ENCODE peak calls at places on chromosomes 2 and 18, in ten cellular contexts. B, Z, Y, I, C, K, H, D, S and G are unnamed samples.

GRCh38 chr2:953975-954686 is 3.5 kb downstream of the SNTG2 start:
- DNase-seq in B (peak; percentile 26), Z (no peak), Y (no peak), I (no peak), C (no peak), K (no peak), H (no peak), D (no peak), S (no peak), G (no peak)

GRCh38 chr2:69716555-69717120 is 25.3 kb upstream of the ANXA4 start:
- DNase-seq in B (peak; percentile 71), Z (no peak), Y (no peak), I (no peak), C (no peak), K (no peak), H (no peak), D (no peak), S (no peak), G (no peak)

GRCh38 chr18:44915661-44916060 is 235.0 kb downstream of the SETBP1 start:
- DNase-seq in B (no peak), Z (no peak), Y (no peak), I (no peak), C (no peak), K (no peak), H (no peak), D (no peak), S (no peak), G (no peak)

GRCh38 chr18:65753520-65753919 is 2.7 kb downstream of the CDH7 start:
- DNase-seq in B (no peak), Z (no peak), Y (no peak), I (no peak), C (no peak), K (peak; percentile 8), H (no peak), D (peak; percentile 11), S (no peak), G (no peak)

GRCh38 chr2:55618025-55618648 is 715 bp upstream of the PPP4R3B start:
- DNase-seq in B (peak; percentile 10), Z (no peak), Y (no peak), I (no peak), C (no peak), K (no peak), H (no peak), D (no peak), S (no peak), G (no peak)

GRCh38 chr2:11074246-11074820 is 80.9 kb upstream of the SLC66A3 start:
- DNase-seq in B (no peak), Z (no peak), Y (no peak), I (no peak), C (no peak), K (no peak), H (no peak), D (no peak), S (no peak), G (no peak)

GRCh38 chr2:228674155-228674554 is 492.7 kb upstream of the SPHKAP start:
- DNase-seq in B (no peak), Z (peak; percentile 19), Y (no peak), I (no peak), C (no peak), K (no peak), H (no peak), D (no peak), S (no peak), G (no peak)

GRCh38 chr2:109057686-109058085 is 68.7 kb upstream of the EDAR start:
- DNase-seq in B (no peak), Z (no peak), Y (no peak), I (no peak), C (no peak), K (no peak), H (no peak), D (no peak), S (no peak), G (no peak)

GRCh38 chr2:118814368-118814767 is 33.1 kb downstream of the EN1 start:
- DNase-seq in B (no peak), Z (no peak), Y (no peak), I (no peak), C (no peak), K (no peak), H (no peak), D (no peak), S (no peak), G (no peak)

GRCh38 chr18:10518595-10519273 is 7.1 kb upstream of the NAPG start:
- DNase-seq in B (peak; percentile 36), Z (peak; percentile 48), Y (no peak), I (peak; percentile 51), C (peak; percentile 79), K (peak; percentile 47), H (peak; percentile 83), D (peak; percentile 29), S (peak; percentile 56), G (peak; percentile 69)

GRCh38 chr2:29706171-29706690 is 215.2 kb downstream of the ALK start:
- DNase-seq in B (no peak), Z (no peak), Y (no peak), I (no peak), C (no peak), K (no peak), H (no peak), D (no peak), S (no peak), G (no peak)

GRCh38 chr2:24049485-24050021 is at the start of gene FKBP1B:
- DNase-seq in B (peak; percentile 45), Z (peak; percentile 21), Y (peak; percentile 41), I (peak; percentile 82), C (peak; percentile 48), K (peak; percentile 26), H (peak; percentile 72), D (peak; percentile 76), S (peak; percentile 63), G (peak; percentile 66)

DNA sequence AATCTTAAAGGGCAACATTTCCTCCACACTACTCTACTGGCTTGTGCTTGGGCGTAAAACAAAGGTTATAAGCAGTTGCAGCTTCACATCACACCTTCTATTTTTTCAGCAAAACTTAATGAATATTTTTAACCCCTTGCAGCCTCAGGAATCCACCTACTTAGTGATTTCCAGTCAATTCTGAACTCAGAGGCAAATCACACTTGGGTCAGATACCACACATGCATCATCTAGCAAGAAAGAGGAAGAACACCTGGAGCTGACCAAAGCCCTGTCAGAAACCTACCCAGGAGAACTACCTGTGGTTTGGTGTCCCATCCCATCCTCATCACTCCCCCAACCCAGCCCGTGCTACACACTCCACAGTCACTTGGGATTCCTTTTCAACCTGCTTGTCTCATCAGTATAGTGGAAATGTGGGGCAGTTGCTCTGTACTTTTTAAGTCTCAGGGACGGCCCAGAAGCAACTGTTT is 25.5 kb downstream of the PIAS2 start:
- DNase-seq in B (no peak), Z (no peak), Y (no peak), I (no peak), C (no peak), K (no peak), H (no peak), D (no peak), S (no peak), G (no peak)
- H3K9me3 ChIP-seq in B (peaks cover 4% of the 10 kb centered on the region), Z (peaks cover 24% of the 10 kb centered on the region), Y (peaks cover 10% of the 10 kb centered on the region), I (peaks cover 3% of the 10 kb centered on the region), C (no peaks in the 10 kb centered on the region), K (no peaks in the 10 kb centered on the region), H (no peaks in the 10 kb centered on the region), D (no peaks in the 10 kb centered on the region), S (peaks cover 4% of the 10 kb centered on the region), G (no peaks in the 10 kb centered on the region)

DNA sequence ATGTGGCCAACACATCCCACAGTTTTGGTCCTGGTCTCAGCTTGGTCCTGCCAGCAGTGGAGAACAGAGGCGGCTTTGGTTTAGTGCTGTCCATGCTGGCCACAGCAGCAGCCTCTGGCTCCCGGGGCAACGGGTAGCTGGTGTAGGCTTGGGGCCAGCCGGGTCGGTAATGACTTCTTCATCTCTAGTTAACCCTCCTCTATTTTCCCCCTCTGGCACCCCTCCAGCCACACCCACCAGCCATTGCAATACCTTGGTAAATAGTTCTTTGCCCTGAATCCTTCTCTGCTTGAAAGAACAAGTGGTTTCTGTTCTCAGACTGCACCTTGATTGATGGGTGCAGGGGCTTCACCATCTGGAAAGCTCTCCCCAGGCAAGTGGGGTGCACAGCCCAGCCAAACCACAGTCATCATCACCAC is 31.7 kb upstream of the ZNF396 start:
- DNase-seq in B (no peak), Z (no peak), Y (no peak), I (no peak), C (no peak), K (no peak), H (no peak), D (no peak), S (no peak), G (no peak)
- H3K27ac ChIP-seq in B (no peak overlapping the region), Z (no peak overlapping the region), Y (no peak overlapping the region), I (no peak overlapping the region), C (no peak overlapping the region), K (no peak overlapping the region), H (no peak overlapping the region), D (no peak overlapping the region), S (no peak overlapping the region), G (no peak overlapping the region)

GRCh38 chr2:18559941-18560796 is at the start of gene RDH14:
- DNase-seq in B (peak; percentile 88), Z (peak; percentile 85), Y (peak; percentile 75), I (peak; percentile 95), C (peak; percentile 97), K (peak; percentile 93), H (peak; percentile 98), D (peak; percentile 93), S (peak; percentile 95), G (peak; percentile 96)
- TF ChIP-seq POLR2A in B (peak; percentile 21), Z (peak; percentile 66), Y (peak; percentile 13), I (peak; percentile 51), C (peak; percentile 62), K (peak; percentile 47), H (peak; percentile 42), D (peak; percentile 79), S (peak; percentile 3), G (peak; percentile 82)

DNA sequence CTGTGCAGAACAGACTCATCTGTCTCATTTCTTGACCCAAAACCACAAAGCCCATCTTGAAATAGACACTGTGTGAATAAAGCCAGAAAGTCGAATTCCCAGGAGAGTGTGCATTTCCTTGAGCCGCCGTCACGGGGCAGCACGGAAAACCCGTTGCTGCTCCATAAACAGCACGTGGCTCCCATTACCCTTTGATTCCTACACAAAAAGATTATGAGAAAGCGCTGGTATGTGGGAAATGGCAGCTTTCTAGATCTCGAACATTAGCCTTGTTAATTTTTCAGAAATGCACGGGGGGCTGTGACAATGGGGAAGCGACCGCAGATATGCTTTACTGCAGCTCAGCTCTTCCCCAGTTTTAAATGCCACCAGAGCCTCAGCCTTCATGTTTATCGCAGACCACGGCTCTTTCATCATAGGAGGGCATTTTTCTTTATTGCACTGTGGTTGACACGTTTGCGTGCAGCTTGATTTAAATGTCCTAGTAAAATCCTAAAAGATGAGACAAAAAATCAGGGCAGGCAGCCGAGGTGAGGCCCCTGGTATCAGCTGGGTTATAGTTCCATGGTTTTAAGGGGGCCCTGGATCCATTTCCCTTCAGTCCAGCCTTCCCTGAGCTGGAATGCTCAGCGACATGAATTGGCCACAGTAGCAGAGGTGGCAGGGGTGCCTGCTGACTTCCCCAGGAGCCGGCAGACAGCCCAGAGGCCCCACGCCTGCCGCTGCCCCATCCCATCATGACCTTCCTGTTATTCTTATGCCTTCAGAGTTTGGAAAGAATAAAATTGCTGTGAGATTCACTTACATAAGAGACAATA is 249.3 kb downstream of the NDUFA10 start:
- DNase-seq in B (no peak), Z (no peak), Y (no peak), I (no peak), C (no peak), K (no peak), H (peak; percentile 33), D (no peak), S (no peak), G (no peak)
- H3K9me3 ChIP-seq in B (peaks cover 50% of the 10 kb centered on the region), Z (peaks cover 28% of the 10 kb centered on the region), Y (peaks cover 6% of the 10 kb centered on the region), I (no peaks in the 10 kb centered on the region), C (no peaks in the 10 kb centered on the region), K (no peaks in the 10 kb centered on the region), H (peaks cover 6% of the 10 kb centered on the region), D (no peaks in the 10 kb centered on the region), S (no peaks in the 10 kb centered on the region), G (no peaks in the 10 kb centered on the region)